ENCODE peak calls at places on chromosomes 2 and 18, in six cellular contexts. One of them, this sample, is unnamed.

GRCh38 chr2:44955593-44956449 is 14.3 kb downstream of the SIX3 start:
- DNase-seq in lung: peak
- DNase-seq in endodermal cell: peak
- DNase-seq in G401: peak
- DNase-seq in EH: peak
- DNase-seq in NCI-H1092: peak
- DNase-seq in this sample: peak

GRCh38 chr2:237512774-237513466 is 25.9 kb downstream of the MLPH start:
- DNase-seq in endodermal cell: peak
- DNase-seq in EH: peak
- DNase-seq in G401: peak
- DNase-seq in lung: peak
- DNase-seq in NCI-H1092: peak
- DNase-seq in this sample: peak

GRCh38 chr18:75203456-75204261 is 5.3 kb downstream of the PTGR3 start:
- DNase-seq in endodermal cell: no peak
- DNase-seq in lung: no peak
- DNase-seq in EH: peak
- DNase-seq in NCI-H1092: no peak
- DNase-seq in G401: peak
- DNase-seq in this sample: peak

GRCh38 chr2:165573534-165574461 is 104.3 kb downstream of the CSRNP3 start:
- DNase-seq in EH: no peak
- DNase-seq in NCI-H1092: peak
- DNase-seq in endodermal cell: peak
- DNase-seq in lung: peak
- DNase-seq in G401: peak
- DNase-seq in this sample: peak

GRCh38 chr2:190767821-190768220 is 112.8 kb upstream of the GLS start:
- DNase-seq in EH: no peak
- DNase-seq in endodermal cell: no peak
- DNase-seq in G401: no peak
- DNase-seq in NCI-H1092: no peak
- DNase-seq in lung: no peak
- DNase-seq in this sample: no peak

GRCh38 chr2:149595069-149595963 is 7.7 kb upstream of the MMADHC start:
- DNase-seq in EH: peak
- DNase-seq in lung: no peak
- DNase-seq in G401: no peak
- DNase-seq in NCI-H1092: no peak
- DNase-seq in endodermal cell: no peak
- DNase-seq in this sample: peak

GRCh38 chr2:64988420-64989125 is 626 bp upstream of the SLC1A4 start:
- DNase-seq in EH: peak
- DNase-seq in G401: peak
- DNase-seq in endodermal cell: peak
- DNase-seq in NCI-H1092: peak
- DNase-seq in lung: peak
- DNase-seq in this sample: peak

GRCh38 chr2:84958135-84959044 is 12.6 kb upstream of the KCMF1 start:
- DNase-seq in lung: peak
- DNase-seq in G401: peak
- DNase-seq in EH: peak
- DNase-seq in NCI-H1092: no peak
- DNase-seq in endodermal cell: peak
- DNase-seq in this sample: peak

GRCh38 chr2:30481323-30481800 is 34.3 kb downstream of the LCLAT1 start:
- DNase-seq in G401: no peak
- DNase-seq in lung: no peak
- DNase-seq in endodermal cell: no peak
- DNase-seq in NCI-H1092: no peak
- DNase-seq in EH: peak
- DNase-seq in this sample: peak

GRCh38 chr2:136008205-136008865 is 22.9 kb upstream of the DARS1 start:
- DNase-seq in NCI-H1092: no peak
- DNase-seq in lung: peak
- DNase-seq in EH: no peak
- DNase-seq in endodermal cell: no peak
- DNase-seq in G401: no peak
- DNase-seq in this sample: no peak

GRCh38 chr18:23631746-23632145 is 31.0 kb downstream of the ANKRD29 start:
- DNase-seq in G401: peak
- DNase-seq in endodermal cell: peak
- DNase-seq in EH: peak
- DNase-seq in NCI-H1092: no peak
- DNase-seq in lung: no peak
- DNase-seq in this sample: peak

GRCh38 chr2:10349725-10350124 is 47.0 kb downstream of the HPCAL1 start:
- DNase-seq in EH: no peak
- DNase-seq in NCI-H1092: no peak
- DNase-seq in endodermal cell: no peak
- DNase-seq in lung: no peak
- DNase-seq in G401: no peak
- DNase-seq in this sample: no peak

GRCh38 chr18:75293591-75293990 is 83.0 kb downstream of the TSHZ1 start:
- DNase-seq in EH: peak
- DNase-seq in NCI-H1092: no peak
- DNase-seq in endodermal cell: no peak
- DNase-seq in lung: no peak
- DNase-seq in G401: no peak
- DNase-seq in this sample: no peak

GRCh38 chr2:144514731-144515424 is 5.0 kb downstream of the ZEB2 start:
- DNase-seq in EH: peak
- DNase-seq in G401: no peak
- DNase-seq in lung: no peak
- DNase-seq in endodermal cell: no peak
- DNase-seq in NCI-H1092: no peak
- DNase-seq in this sample: no peak

GRCh38 chr2:106020032-106020431 is 174.1 kb downstream of the UXS1 start:
- DNase-seq in EH: no peak
- DNase-seq in lung: no peak
- DNase-seq in NCI-H1092: no peak
- DNase-seq in G401: peak
- DNase-seq in endodermal cell: no peak
- DNase-seq in this sample: no peak